ENCODE peak calls at places on chromosomes 13 and 19, in five cellular contexts. Q, X, V, G and D are unnamed samples.

GRCh38 chr13:43085545-43085944 is 62.2 kb downstream of the DNAJC15 start:
- DNase-seq in Q (peak), X (no peak), V (no peak), G (no peak), D (peak)

GRCh38 chr19:27759896-27760295 is 1453.1 kb downstream of the UQCRFS1 start:
- DNase-seq in Q (no peak), X (no peak), V (no peak), G (no peak), D (no peak)

GRCh38 chr13:24650157-24650556 is 30.1 kb upstream of the ATP12A start:
- DNase-seq in Q (peak), X (no peak), V (no peak), G (peak), D (no peak)

GRCh38 chr19:6761053-6761676 is 6.1 kb downstream of the SH2D3A start:
- DNase-seq in Q (no peak), X (no peak), V (no peak), G (peak), D (no peak)

GRCh38 chr19:12984683-12985048 is 10.6 kb upstream of the NFIX start:
- DNase-seq in Q (no peak), X (no peak), V (no peak), G (no peak), D (no peak)

GRCh38 chr13:51623473-51623872 is 39.2 kb downstream of the WDFY2 start:
- DNase-seq in Q (peak), X (no peak), V (no peak), G (no peak), D (no peak)

GRCh38 chr13:100646030-100646673 is 28.4 kb downstream of the TMTC4 start:
- DNase-seq in Q (peak), X (peak), V (no peak), G (peak), D (peak)

GRCh38 chr13:20525601-20526544 is at the start of gene CRYL1:
- DNase-seq in Q (peak), X (no peak), V (peak), G (peak), D (peak)

GRCh38 chr13:78239681-78240080 is 321.1 kb upstream of the EDNRB start:
- DNase-seq in Q (no peak), X (no peak), V (no peak), G (peak), D (no peak)

GRCh38 chr19:44694184-44694579 is 4.8 kb upstream of the CEACAM16 start:
- DNase-seq in Q (no peak), X (no peak), V (no peak), G (no peak), D (no peak)

GRCh38 chr13:94112227-94112626 is 367.3 kb downstream of the DCT start:
- DNase-seq in Q (peak), X (peak), V (no peak), G (peak), D (peak)

GRCh38 chr19:16714702-16715294 is 4.8 kb upstream of the NWD1 start:
- DNase-seq in Q (peak), X (no peak), V (no peak), G (peak), D (peak)

GRCh38 chr19:16258440-16258903 is 60.8 kb downstream of the AP1M1 start:
- DNase-seq in Q (no peak), X (no peak), V (peak), G (no peak), D (peak)

GRCh38 chr13:47337781-47338507 is 441.1 kb upstream of the HTR2A start:
- DNase-seq in Q (peak), X (peak), V (no peak), G (no peak), D (peak)

GRCh38 chr13:108629353-108629752 is at the start of gene MYO16:
- DNase-seq in Q (no peak), X (no peak), V (no peak), G (no peak), D (no peak)

GRCh38 chr13:86757236-86757978 is 913.8 kb upstream of the SLITRK5 start:
- DNase-seq in Q (no peak), X (no peak), V (no peak), G (no peak), D (no peak)

GRCh38 chr19:42455621-42456081 is 12.9 kb upstream of the CXCL17 start:
- DNase-seq in Q (no peak), X (no peak), V (no peak), G (no peak), D (no peak)

GRCh38 chr19:33385956-33386355 is 12.4 kb downstream of the CEBPG start:
- DNase-seq in Q (no peak), X (no peak), V (no peak), G (no peak), D (no peak)

GRCh38 chr13:78701383-78701782 is 42.4 kb upstream of the OBI1 start:
- DNase-seq in Q (peak), X (no peak), V (no peak), G (no peak), D (no peak)

GRCh38 chr13:59982631-59983382 is 180.9 kb downstream of the DIAPH3 start:
- DNase-seq in Q (no peak), X (peak), V (no peak), G (peak), D (no peak)

GRCh38 chr19:8893419-8893818 is 61.2 kb downstream of the MBD3L1 start:
- DNase-seq in Q (no peak), X (no peak), V (no peak), G (no peak), D (no peak)